ENCODE peak calls at places on chromosomes 12 and 14, in four cellular contexts. Z is SK-N-SH, P is sigmoid colon, K is A549. L is an unnamed sample.

GRCh38 chr14:52299692-52300278 is 14.3 kb upstream of the PTGER2 start:
- DNase-seq in Z (peak), P (no peak), K (peak), L (no peak)

GRCh38 chr12:124700810-124701594 is 133.6 kb upstream of the NCOR2 start:
- DNase-seq in Z (no peak), P (no peak), K (no peak), L (no peak)

GRCh38 chr14:105180598-105181528 is at the start of gene NUDT14:
- DNase-seq in Z (peak), P (no peak), K (peak), L (peak)

GRCh38 chr12:110039085-110039807 is 9.1 kb downstream of the C12orf76 start:
- DNase-seq in Z (no peak), P (no peak), K (peak), L (peak)

GRCh38 chr14:58414845-58415244 is 12.5 kb downstream of the TIMM9 start:
- DNase-seq in Z (no peak), P (no peak), K (no peak), L (no peak)

GRCh38 chr14:32561520-32561919 is 232.4 kb downstream of the AKAP6 start:
- DNase-seq in Z (no peak), P (peak), K (no peak), L (no peak)

GRCh38 chr14:92040431-92041040 is 677 bp upstream of the TRIP11 start:
- DNase-seq in Z (peak), P (no peak), K (peak), L (peak)

GRCh38 chr14:104986487-104987164 is 1.0 kb downstream of the CLBA1 start:
- DNase-seq in Z (no peak), P (no peak), K (no peak), L (no peak)

GRCh38 chr14:57751400-57751799 is 114.5 kb downstream of the SLC35F4 start:
- DNase-seq in Z (no peak), P (no peak), K (no peak), L (no peak)

GRCh38 chr12:129701536-129702165 is 202.2 kb downstream of the TMEM132D start:
- DNase-seq in Z (no peak), P (no peak), K (no peak), L (no peak)

GRCh38 chr14:63760014-63760413 is 32.1 kb upstream of the SGPP1 start:
- DNase-seq in Z (no peak), P (no peak), K (no peak), L (no peak)

GRCh38 chr12:34401659-34402227 is 379.4 kb downstream of the ALG10 start:
- DNase-seq in Z (peak), P (peak), K (no peak), L (no peak)

GRCh38 chr12:23055004-23055403 is 430.0 kb downstream of the ETNK1 start:
- DNase-seq in Z (no peak), P (no peak), K (no peak), L (peak)

GRCh38 chr14:49882826-49883694 is 9.8 kb upstream of the ARF6 start:
- DNase-seq in Z (no peak), P (no peak), K (no peak), L (no peak)

GRCh38 chr12:130009961-130010360 is 106.1 kb upstream of the TMEM132D start:
- DNase-seq in Z (no peak), P (no peak), K (no peak), L (no peak)

GRCh38 chr12:118376089-118377004 is at the start of gene SUDS3:
- DNase-seq in Z (peak), P (peak), K (peak), L (peak)

GRCh38 chr14:32720927-32721326 is 217.8 kb upstream of the NPAS3 start:
- DNase-seq in Z (no peak), P (no peak), K (no peak), L (no peak)

GRCh38 chr12:49288412-49288853 is 6.5 kb upstream of the PRPH start:
- DNase-seq in Z (peak), P (peak), K (peak), L (peak)

GRCh38 chr14:43754838-43755237 is 752.2 kb downstream of the FSCB start:
- DNase-seq in Z (no peak), P (no peak), K (no peak), L (no peak)

GRCh38 chr12:112096667-112097066 is 11.9 kb downstream of the NAA25 start:
- DNase-seq in Z (no peak), P (no peak), K (peak), L (no peak)

GRCh38 chr12:69738351-69739286 is at the start of gene RAB3IP:
- DNase-seq in Z (peak), P (peak), K (peak), L (peak)

GRCh38 chr12:6573001-6573400 is 4.9 kb upstream of the NOP2 start:
- DNase-seq in Z (no peak), P (no peak), K (no peak), L (no peak)

GRCh38 chr12:105288311-105288996 is 42.0 kb upstream of the C12orf75 start:
- DNase-seq in Z (no peak), P (no peak), K (no peak), L (no peak)

GRCh38 chr12:131701705-131702572 is 9.0 kb upstream of the SFSWAP start:
- DNase-seq in Z (no peak), P (no peak), K (no peak), L (no peak)

GRCh38 chr14:68843471-68844209 is 50.8 kb upstream of the ZFP36L1 start:
- DNase-seq in Z (peak), P (peak), K (peak), L (peak)

GRCh38 chr14:30638926-30639325 is 16.8 kb downstream of the SCFD1 start:
- DNase-seq in Z (no peak), P (no peak), K (no peak), L (no peak)

GRCh38 chr12:57094194-57095160 is 5.6 kb downstream of the NAB2 start:
- DNase-seq in Z (peak), P (no peak), K (no peak), L (no peak)

GRCh38 chr14:61569783-61570182 is 125.5 kb upstream of the HIF1A start:
- DNase-seq in Z (no peak), P (peak), K (no peak), L (no peak)

GRCh38 chr12:32983968-32984367 is 87.4 kb upstream of the PKP2 start:
- DNase-seq in Z (peak), P (no peak), K (no peak), L (no peak)

GRCh38 chr14:80206351-80206750 is 5.0 kb downstream of the DIO2 start:
- DNase-seq in Z (no peak), P (no peak), K (no peak), L (no peak)

GRCh38 chr12:109112720-109113465 is 3.5 kb upstream of the ACACB start:
- DNase-seq in Z (no peak), P (peak), K (no peak), L (peak)

GRCh38 chr14:60925286-60925685 is 55.6 kb downstream of the TRMT5 start:
- DNase-seq in Z (no peak), P (no peak), K (no peak), L (no peak)

GRCh38 chr12:82647853-82648252 is 38.9 kb upstream of the TMTC2 start:
- DNase-seq in Z (no peak), P (no peak), K (no peak), L (no peak)

GRCh38 chr12:107344035-107344808 is 250.9 kb upstream of the CRY1 start:
- DNase-seq in Z (no peak), P (no peak), K (peak), L (no peak)

DNA sequence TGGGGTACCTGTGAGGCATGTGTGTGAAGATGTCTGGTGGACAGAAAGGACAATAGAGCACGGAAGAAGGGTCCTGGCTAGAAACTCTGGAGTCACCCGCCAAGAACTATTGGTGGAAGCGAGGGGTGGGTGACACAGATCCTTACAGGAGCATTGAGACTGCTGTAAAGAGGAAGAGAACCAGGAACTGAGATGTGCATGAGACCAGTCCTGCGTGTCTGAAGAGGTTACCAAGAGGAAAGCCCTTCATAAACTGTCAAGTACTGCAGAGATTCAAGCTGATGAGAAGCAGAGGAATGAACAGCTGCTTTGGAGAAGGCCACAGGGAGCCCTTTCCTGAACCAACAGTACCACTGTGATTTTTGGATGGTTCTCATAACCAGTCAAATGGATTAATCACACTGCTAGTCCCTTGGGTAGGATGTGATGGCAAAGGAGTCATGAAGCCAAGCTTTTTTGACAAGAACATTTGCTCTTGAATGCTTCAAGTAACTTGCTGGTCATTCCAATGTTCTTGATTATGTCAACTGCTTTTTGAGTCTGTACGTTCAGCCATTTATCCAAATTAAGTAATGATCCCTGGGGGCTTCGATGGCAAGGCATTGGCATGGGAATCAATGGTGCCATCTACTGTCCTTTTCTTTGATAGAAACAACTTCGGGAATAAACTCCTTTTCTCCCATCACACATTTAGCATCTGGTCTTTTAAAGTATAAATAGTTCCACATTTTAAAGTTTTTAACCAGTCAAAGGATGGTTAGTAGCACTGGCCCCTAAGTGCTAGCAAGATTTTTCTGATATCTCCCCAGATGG is 42.9 kb downstream of the GPR135 start:
- DNase-seq in Z (peak), P (no peak), K (no peak), L (no peak)
- TF ChIP-seq CTCF in Z (peak), P (no peak), K (peak), L (no peak)

GRCh38 chr14:24678801-24679247 is 44.8 kb upstream of the GZMB start:
- DNase-seq in Z (peak), P (peak), K (peak), L (peak)
- H3K4me3 ChIP-seq in Z (peak), P (no peak), K (no peak), L (peak)

DNA sequence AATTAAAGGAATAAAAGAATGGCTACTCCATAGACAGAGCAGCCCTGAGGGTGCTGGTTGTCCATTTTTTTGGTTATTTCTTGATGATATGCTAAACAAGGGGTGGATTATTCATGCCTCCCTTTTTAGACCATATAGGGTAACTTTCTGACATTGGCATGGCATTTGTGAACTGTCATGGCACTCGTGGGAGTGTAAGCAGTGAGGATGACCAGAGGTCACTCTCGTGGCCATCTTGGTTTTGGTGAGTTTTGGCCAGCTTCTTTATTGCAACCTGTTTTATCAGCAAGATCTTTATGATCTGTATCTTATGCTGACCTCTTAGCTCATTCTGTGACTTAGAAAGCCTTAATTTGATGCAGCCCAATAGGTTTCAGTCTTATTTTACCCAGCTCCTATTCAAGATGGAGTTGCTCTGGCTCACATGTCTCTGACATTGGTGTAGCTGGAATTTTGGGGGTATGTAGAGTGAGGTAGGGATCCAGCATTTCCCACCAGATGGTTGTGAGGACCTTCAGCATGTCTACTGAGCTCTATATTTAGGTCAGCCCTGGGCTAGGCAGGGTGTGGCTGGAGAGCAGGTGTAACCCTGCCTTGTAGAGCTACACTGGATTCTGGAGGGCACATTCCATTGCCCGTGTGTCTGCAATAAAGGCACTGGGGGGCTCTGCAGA is 103.5 kb upstream of the SLC38A2 start:
- DNase-seq in Z (no peak), P (no peak), K (no peak), L (no peak)
- TF ChIP-seq EP300 in Z (no peak), P (no peak), K (no peak), L (no peak)

DNA sequence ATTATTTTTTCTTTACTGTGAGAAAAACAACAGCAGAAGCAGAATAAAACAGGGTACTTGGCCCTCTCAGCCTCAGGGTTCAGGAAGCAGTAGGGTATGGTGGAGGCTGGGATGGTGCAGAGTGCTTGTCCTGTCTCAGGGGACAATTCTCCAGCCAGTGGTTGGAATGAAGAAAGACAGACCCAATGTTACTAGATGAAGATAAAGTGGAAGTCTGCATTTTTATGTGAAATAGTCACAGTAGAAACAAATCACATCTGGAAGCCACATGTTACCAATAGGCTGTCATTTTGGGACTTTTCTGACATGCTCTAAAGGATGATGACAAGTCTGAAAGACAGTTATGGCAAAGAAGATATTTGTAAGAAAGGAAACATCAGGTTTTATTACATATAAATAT is 32.3 kb downstream of the PROX2 start:
- DNase-seq in Z (peak), P (no peak), K (no peak), L (no peak)
- TF ChIP-seq CTCF in Z (peak), P (no peak), K (no peak), L (no peak)

DNA sequence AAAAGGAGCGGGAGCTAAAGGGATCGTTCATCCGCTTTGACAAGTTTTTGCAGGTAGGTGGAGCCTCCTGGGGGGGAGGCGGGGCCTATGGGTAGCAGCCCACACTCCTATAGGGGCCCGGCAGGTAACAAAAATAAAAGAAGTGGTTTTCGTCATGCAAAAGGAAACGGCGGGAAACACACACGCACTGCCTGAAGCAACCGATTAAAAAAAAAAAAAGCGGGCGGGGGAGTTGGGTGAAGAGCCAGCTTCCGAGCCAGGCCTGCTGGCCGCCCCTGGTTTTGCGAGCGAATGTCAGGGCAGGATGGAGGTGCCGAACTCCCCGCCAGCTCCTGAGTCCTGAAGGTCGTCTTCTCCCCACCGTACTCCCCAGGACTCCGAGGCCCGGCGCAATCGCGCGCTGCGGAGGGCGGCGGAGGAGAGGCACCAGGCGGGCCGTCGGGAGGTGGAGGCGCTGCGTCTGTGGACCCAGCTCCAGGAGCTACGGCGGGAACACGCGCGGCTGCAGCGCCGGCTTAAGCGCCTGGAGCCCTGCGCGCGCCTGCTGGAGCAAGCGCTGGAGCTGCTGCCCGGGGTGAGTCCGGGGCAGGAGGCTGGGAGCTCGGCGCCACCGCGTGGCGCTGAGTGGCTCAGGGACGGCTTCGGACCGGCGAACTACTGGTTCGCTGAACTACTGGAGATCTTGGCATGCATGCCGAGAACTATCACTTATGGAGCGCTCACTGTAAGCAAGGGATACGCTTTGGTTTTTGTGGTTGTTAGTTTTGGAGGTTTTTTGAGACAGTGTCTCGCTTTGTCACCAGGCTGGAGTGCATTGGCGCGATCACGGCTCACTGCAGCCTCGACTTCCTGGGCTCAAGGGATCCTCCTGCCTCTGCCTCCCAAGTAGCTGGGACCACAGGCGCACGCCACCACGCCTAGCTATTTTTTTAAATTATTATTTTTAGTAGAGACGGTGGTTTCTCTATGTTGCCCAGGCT is 3.6 kb downstream of the CFAP73 start:
- DNase-seq in Z (peak), P (no peak), K (peak), L (peak)
- H3K4me3 ChIP-seq in Z (peak), P (no peak), K (peak), L (peak)

DNA sequence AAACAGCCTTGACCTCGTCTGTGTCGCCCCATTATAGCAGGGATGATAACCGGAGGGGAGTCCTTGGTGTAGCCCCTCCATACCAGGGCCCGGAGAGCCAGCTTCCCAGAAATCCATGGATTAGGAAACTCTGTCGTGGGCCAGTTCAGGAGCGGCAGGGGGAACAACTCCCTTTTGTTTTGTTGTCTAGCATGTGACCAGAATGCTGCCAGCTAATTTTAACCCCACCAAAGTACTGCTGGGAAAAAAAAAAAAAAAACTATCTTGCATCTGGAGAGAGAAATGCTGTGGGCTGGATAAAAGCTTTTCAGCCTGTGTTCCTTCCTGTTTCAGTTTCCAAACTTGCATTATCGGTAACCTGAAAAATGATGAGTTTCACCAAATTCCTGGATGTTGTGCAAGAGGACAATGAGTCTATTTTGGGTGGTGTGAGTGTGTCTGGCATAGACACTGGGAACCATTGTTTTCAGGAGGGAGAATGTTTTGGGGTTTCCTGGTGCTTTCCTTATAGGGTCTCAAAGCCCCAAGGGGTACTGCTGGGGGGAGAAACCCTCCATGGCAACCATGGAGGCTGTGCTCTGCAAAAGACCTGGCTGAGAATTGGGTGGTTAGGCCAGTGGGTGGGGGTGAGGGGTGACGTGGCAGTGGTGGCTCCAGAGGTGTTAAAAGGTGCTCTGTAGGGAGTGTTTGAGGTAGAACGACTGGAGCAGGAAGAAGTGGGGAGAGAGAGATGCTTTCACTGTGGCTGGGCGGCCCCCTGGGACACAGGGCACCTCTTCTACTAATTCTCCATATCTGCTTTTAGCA is 14.9 kb upstream of the IRF2BPL start:
- DNase-seq in Z (no peak), P (peak), K (no peak), L (no peak)
- TF ChIP-seq EP300 in Z (peak), P (peak), K (peak), L (peak)

DNA sequence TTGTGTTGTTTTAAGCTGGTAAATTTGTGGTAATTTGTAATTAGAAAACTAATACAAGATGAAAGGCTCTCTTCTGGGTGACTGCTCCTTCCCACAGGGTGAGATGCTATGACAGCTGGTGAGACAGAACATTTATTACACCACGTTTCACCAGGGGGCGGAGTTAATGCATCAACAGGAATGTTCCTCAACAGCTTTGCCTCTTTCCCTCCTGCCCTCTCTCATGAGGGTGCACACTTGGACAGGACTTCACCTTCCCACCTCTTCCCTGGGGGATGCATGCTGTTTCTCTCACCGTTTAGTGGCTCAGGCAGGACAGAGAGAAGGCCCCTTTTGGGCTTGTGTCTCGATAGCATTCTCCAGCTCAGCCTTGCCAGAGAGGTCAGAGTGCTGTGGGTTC is 13.4 kb upstream of the PPP1R1A start:
- DNase-seq in Z (no peak), P (no peak), K (no peak), L (no peak)
- TF ChIP-seq CTCF in Z (no peak), P (no peak), K (no peak), L (no peak)